ENCODE peak calls at places on chromosomes 11 and 22, in five cellular contexts. O is Peyer's patch, W is nephron progenitor cell, S is PC-9, V is prostate gland. U is an unnamed sample.

GRCh38 chr22:41902932-41903421 is 11.9 kb downstream of the SHISA8 start:
- DNase-seq in O (no peak), W (no peak), S (no peak), V (peak; percentile 34), U (no peak)

GRCh38 chr11:130832571-130833432 is 83.5 kb downstream of the SNX19 start:
- DNase-seq in O (no peak), W (no peak), S (no peak), V (no peak), U (no peak)

GRCh38 chr22:43957871-43958270 is 2.6 kb downstream of the SAMM50 start:
- DNase-seq in O (no peak), W (no peak), S (no peak), V (no peak), U (no peak)

GRCh38 chr11:8777907-8778767 is 95.5 kb downstream of the RPL27A start:
- DNase-seq in O (no peak), W (no peak), S (no peak), V (no peak), U (no peak)

GRCh38 chr11:103993502-103993901 is 42.9 kb upstream of the DDI1 start:
- DNase-seq in O (no peak), W (no peak), S (no peak), V (no peak), U (no peak)

GRCh38 chr11:46446343-46446751 is 54.8 kb upstream of the CHRM4 start:
- DNase-seq in O (no peak), W (no peak), S (no peak), V (no peak), U (no peak)

GRCh38 chr11:16999116-16999515 is 15.1 kb downstream of the PLEKHA7 start:
- DNase-seq in O (no peak), W (no peak), S (no peak), V (no peak), U (no peak)

GRCh38 chr11:95684170-95684569 is 105.4 kb downstream of the FAM76B start:
- DNase-seq in O (no peak), W (no peak), S (no peak), V (no peak), U (no peak)

GRCh38 chr11:104164028-104164520 is at the start of gene PDGFD:
- DNase-seq in O (peak; percentile 57), W (peak; percentile 85), S (peak; percentile 70), V (peak; percentile 29), U (peak; percentile 32)

GRCh38 chr11:15711311-15711710 is 596.6 kb downstream of the INSC start:
- DNase-seq in O (no peak), W (no peak), S (no peak), V (no peak), U (no peak)

GRCh38 chr22:23240639-23241389 is 60.5 kb downstream of the BCR start:
- DNase-seq in O (no peak), W (no peak), S (no peak), V (no peak), U (peak; percentile 47)
- TF ChIP-seq CTCF in O (no peak), W (no peak), S (no peak), V (peak; percentile 27), U (peak; percentile 76)

DNA sequence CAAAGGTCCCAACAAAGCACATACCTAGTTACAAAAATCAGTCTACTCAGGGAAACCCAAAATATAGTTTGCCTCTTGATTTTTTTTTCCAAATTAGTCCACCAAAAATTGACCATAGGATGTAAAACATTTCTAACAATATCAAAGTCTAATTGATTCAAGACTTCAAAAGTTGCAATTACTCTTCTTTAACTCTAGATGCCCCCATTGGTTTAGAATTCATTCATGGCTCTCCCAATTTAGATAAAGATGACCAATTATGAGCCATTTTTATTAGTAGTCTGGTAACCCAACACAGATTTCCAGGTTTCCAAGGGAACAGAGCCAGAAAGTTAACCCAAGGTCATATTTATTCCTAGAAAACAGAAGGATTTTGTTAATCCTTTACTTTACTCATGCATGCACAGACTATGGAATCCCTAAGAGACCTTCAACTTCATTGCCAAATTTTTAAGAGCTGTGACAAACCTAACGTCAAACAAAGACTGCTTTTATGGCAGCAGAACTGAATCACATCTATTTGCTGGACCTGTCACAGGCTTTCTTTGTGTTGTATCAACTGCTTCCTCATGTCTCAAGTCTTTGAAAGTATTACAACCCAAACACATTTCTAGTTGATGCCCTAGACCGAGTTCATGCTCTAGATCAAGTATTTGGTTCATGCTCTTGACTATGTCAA is 55.3 kb downstream of the C22orf42 start:
- DNase-seq in O (no peak), W (no peak), S (no peak), V (no peak), U (no peak)
- TF ChIP-seq CTCF in O (peak; percentile 30), W (no peak), S (peak; percentile 74), V (peak; percentile 55), U (peak; percentile 61)

DNA sequence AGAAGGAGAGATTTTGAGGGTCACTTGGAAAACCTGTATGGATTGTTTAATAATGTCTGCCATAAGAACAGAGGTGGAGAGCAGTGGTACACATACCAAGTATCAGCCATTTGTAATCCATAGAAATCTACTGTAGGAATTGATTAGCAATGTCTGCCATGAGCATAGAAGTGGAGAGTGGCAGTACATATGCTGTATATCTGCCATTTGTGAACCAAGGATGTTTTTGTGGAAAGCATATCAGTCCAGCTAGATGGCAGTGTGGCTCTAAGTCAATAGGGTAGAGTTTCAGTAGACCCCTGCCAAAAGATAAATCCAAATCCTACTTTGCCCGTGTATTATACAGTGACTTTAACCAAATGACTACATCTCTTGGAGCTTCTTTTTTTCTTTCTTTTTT is 82.9 kb upstream of the SEZ6L start:
- DNase-seq in O (no peak), W (no peak), S (no peak), V (no peak), U (no peak)
- TF ChIP-seq CTCF in O (no peak), W (no peak), S (no peak), V (no peak), U (no peak)

GRCh38 chr11:59426361-59427067 is at the start of gene OR5A2:
- DNase-seq in O (no peak), W (no peak), S (no peak), V (no peak), U (no peak)

GRCh38 chr11:59425131-59425530 is 1.1 kb downstream of the OR5A2 start:
- DNase-seq in O (no peak), W (no peak), S (no peak), V (no peak), U (no peak)

GRCh38 chr11:59427068-59427382 is 812 bp upstream of the OR5A2 start:
- DNase-seq in O (no peak), W (no peak), S (no peak), V (no peak), U (no peak)

DNA sequence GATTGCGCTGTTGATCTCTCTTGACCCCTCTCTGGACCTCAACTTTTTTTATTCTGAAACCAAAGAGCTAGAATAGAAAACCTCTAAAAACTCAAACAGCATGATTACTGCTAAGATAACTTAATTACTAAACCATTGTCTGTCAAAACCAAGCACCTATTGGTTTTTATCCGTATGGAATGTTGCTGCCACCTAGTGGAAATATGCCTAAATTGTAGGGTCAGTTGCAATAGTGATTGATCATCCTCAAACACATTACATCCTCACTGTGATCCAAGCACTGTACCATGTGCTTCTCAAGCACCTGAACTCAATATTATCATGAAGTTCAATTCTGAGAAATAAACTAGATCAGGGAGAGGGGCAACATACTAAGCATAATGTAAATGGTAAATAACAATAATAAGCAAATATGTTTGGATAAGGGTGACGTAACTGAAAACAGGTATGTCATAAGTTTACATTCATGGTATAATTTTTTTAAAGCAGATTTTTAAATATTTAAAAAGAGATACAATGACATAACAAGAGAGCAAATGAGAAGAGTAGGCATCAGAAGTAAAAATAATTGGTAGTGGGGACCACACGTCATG is 3.8 kb upstream of the OR5A2 start:
- DNase-seq in O (no peak), W (peak; percentile 37), S (peak; percentile 11), V (no peak), U (peak; percentile 44)
- TF ChIP-seq CTCF in O (peak; percentile 76), W (peak; percentile 82), S (peak; percentile 94), V (peak; percentile 68), U (peak; percentile 83)

GRCh38 chr11:35418847-35419712 is at the start of gene SLC1A2:
- DNase-seq in O (no peak), W (peak; percentile 66), S (peak; percentile 11), V (no peak), U (peak; percentile 20)
- TF ChIP-seq CTCF in O (no peak), W (no peak), S (no peak), V (no peak), U (no peak)

GRCh38 chr11:121153472-121153871 is 52.4 kb downstream of the TECTA start:
- DNase-seq in O (no peak), W (no peak), S (no peak), V (no peak), U (no peak)
- TF ChIP-seq CTCF in O (no peak), W (no peak), S (peak; percentile 17), V (no peak), U (no peak)

DNA sequence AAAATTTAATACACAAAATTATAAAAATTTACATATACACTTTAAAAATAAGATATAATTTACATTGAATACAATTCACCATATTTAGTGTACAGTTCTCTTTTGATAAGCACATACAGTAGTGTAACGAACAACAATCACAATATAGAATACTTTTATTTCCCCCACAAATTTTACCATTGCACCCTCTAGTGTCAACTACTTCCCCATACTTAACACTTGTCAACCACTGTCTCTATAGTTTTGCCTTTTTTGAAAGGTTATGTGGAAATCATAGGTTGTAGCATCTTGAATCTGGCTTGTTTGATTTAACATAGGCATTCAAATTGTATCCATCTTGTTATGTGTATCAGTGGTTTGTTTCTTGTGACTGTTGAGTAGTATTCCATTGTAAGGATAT is 21.3 kb upstream of the PANX1 start:
- DNase-seq in O (no peak), W (no peak), S (no peak), V (no peak), U (no peak)
- TF ChIP-seq CTCF in O (no peak), W (no peak), S (peak; percentile 41), V (no peak), U (peak; percentile 61)

GRCh38 chr11:70825893-70826540 is 426.4 kb downstream of the SHANK2 start:
- DNase-seq in O (no peak), W (no peak), S (no peak), V (no peak), U (no peak)
- TF ChIP-seq CTCF in O (no peak), W (no peak), S (no peak), V (no peak), U (no peak)

GRCh38 chr11:11894486-11894885 is 52.7 kb downstream of the USP47 start:
- DNase-seq in O (no peak), W (no peak), S (no peak), V (no peak), U (no peak)

GRCh38 chr11:11899401-11899800 is 57.6 kb downstream of the USP47 start:
- DNase-seq in O (no peak), W (no peak), S (no peak), V (no peak), U (peak; percentile 11)

GRCh38 chr11:11898648-11899047 is 56.9 kb downstream of the USP47 start:
- DNase-seq in O (no peak), W (no peak), S (no peak), V (no peak), U (no peak)

GRCh38 chr11:11895672-11896071 is 53.9 kb downstream of the USP47 start:
- DNase-seq in O (no peak), W (no peak), S (no peak), V (no peak), U (no peak)
- TF ChIP-seq CTCF in O (no peak), W (no peak), S (peak; percentile 38), V (peak; percentile 23), U (peak; percentile 48)

U was measured in foreskin keratinocyte.